ENCODE peak calls at places on chromosomes 4 and X, in seven cellular contexts. One of them, this sample, is unnamed.

GRCh38 chr4:109067509-109068205 is 234.8 kb downstream of the COL25A1 start:
- DNase-seq in NCI-H1048: no peak
- DNase-seq in H9: no peak
- DNase-seq in T-helper 1 cell: no peak
- DNase-seq in neuronal stem cell: no peak
- DNase-seq in heart right ventricle: no peak
- DNase-seq in cerebellar nuclear complex: no peak
- DNase-seq in this sample: no peak

GRCh38 chr4:141840299-141840986 is 204.1 kb downstream of the IL15 start:
- DNase-seq in NCI-H1048: no peak
- DNase-seq in H9: no peak
- DNase-seq in T-helper 1 cell: no peak
- DNase-seq in neuronal stem cell: no peak
- DNase-seq in heart right ventricle: no peak
- DNase-seq in cerebellar nuclear complex: no peak
- DNase-seq in this sample: no peak

GRCh38 chrX:12984629-12985303 is 9.9 kb downstream of the TMSB4X start:
- DNase-seq in NCI-H1048: no peak
- DNase-seq in H9: no peak
- DNase-seq in T-helper 1 cell: peak
- DNase-seq in neuronal stem cell: no peak
- DNase-seq in heart right ventricle: no peak
- DNase-seq in cerebellar nuclear complex: no peak
- DNase-seq in this sample: no peak

GRCh38 chrX:136586386-136586785 is 54.4 kb downstream of the VGLL1 start:
- DNase-seq in NCI-H1048: no peak
- DNase-seq in H9: no peak
- DNase-seq in T-helper 1 cell: peak
- DNase-seq in neuronal stem cell: no peak
- DNase-seq in heart right ventricle: no peak
- DNase-seq in cerebellar nuclear complex: no peak
- DNase-seq in this sample: no peak

GRCh38 chr4:2265113-2266110 is 3.5 kb upstream of the MXD4 start:
- DNase-seq in NCI-H1048: no peak
- DNase-seq in H9: no peak
- DNase-seq in T-helper 1 cell: no peak
- DNase-seq in neuronal stem cell: no peak
- DNase-seq in heart right ventricle: no peak
- DNase-seq in cerebellar nuclear complex: no peak
- DNase-seq in this sample: no peak

GRCh38 chr4:80221161-80221560 is 23.9 kb downstream of the PRDM8 start:
- DNase-seq in NCI-H1048: no peak
- DNase-seq in H9: no peak
- DNase-seq in T-helper 1 cell: no peak
- DNase-seq in neuronal stem cell: no peak
- DNase-seq in heart right ventricle: no peak
- DNase-seq in cerebellar nuclear complex: no peak
- DNase-seq in this sample: no peak

GRCh38 chr4:113411496-113411938 is 350.0 kb downstream of the CAMK2D start:
- DNase-seq in NCI-H1048: no peak
- DNase-seq in H9: no peak
- DNase-seq in T-helper 1 cell: no peak
- DNase-seq in neuronal stem cell: no peak
- DNase-seq in heart right ventricle: peak
- DNase-seq in cerebellar nuclear complex: no peak
- DNase-seq in this sample: no peak

GRCh38 chr4:38308728-38309315 is 348.6 kb downstream of the PTTG2 start:
- DNase-seq in NCI-H1048: no peak
- DNase-seq in H9: no peak
- DNase-seq in T-helper 1 cell: peak
- DNase-seq in neuronal stem cell: no peak
- DNase-seq in heart right ventricle: no peak
- DNase-seq in cerebellar nuclear complex: no peak
- DNase-seq in this sample: no peak

GRCh38 chr4:110867981-110868380 is 245.1 kb upstream of the PITX2 start:
- DNase-seq in NCI-H1048: peak
- DNase-seq in H9: no peak
- DNase-seq in T-helper 1 cell: no peak
- DNase-seq in neuronal stem cell: no peak
- DNase-seq in heart right ventricle: no peak
- DNase-seq in cerebellar nuclear complex: no peak
- DNase-seq in this sample: no peak

GRCh38 chr4:104728380-104729122 is 233.9 kb upstream of the CXXC4 start:
- DNase-seq in NCI-H1048: no peak
- DNase-seq in H9: no peak
- DNase-seq in T-helper 1 cell: no peak
- DNase-seq in neuronal stem cell: no peak
- DNase-seq in heart right ventricle: no peak
- DNase-seq in cerebellar nuclear complex: no peak
- DNase-seq in this sample: no peak

GRCh38 chr4:7753271-7753670 is 186.4 kb downstream of the AFAP1 start:
- DNase-seq in NCI-H1048: no peak
- DNase-seq in H9: no peak
- DNase-seq in T-helper 1 cell: no peak
- DNase-seq in neuronal stem cell: no peak
- DNase-seq in heart right ventricle: no peak
- DNase-seq in cerebellar nuclear complex: no peak
- DNase-seq in this sample: no peak

GRCh38 chrX:37824491-37825224 is 22.7 kb downstream of the DYNLT3 start:
- DNase-seq in NCI-H1048: no peak
- DNase-seq in H9: no peak
- DNase-seq in T-helper 1 cell: no peak
- DNase-seq in neuronal stem cell: no peak
- DNase-seq in heart right ventricle: no peak
- DNase-seq in cerebellar nuclear complex: no peak
- DNase-seq in this sample: no peak

GRCh38 chrX:139091086-139091485 is 379.6 kb upstream of the FGF13 start:
- DNase-seq in NCI-H1048: no peak
- DNase-seq in H9: no peak
- DNase-seq in T-helper 1 cell: no peak
- DNase-seq in neuronal stem cell: no peak
- DNase-seq in heart right ventricle: no peak
- DNase-seq in cerebellar nuclear complex: no peak
- DNase-seq in this sample: no peak

GRCh38 chrX:108178099-108178498 is 86.5 kb downstream of the ATG4A start:
- DNase-seq in NCI-H1048: no peak
- DNase-seq in H9: no peak
- DNase-seq in T-helper 1 cell: no peak
- DNase-seq in neuronal stem cell: no peak
- DNase-seq in heart right ventricle: no peak
- DNase-seq in cerebellar nuclear complex: no peak
- DNase-seq in this sample: no peak

GRCh38 chrX:118022803-118023202 is 93.8 kb downstream of the KLHL13 start:
- DNase-seq in NCI-H1048: no peak
- DNase-seq in H9: no peak
- DNase-seq in T-helper 1 cell: no peak
- DNase-seq in neuronal stem cell: no peak
- DNase-seq in heart right ventricle: no peak
- DNase-seq in cerebellar nuclear complex: no peak
- DNase-seq in this sample: no peak

GRCh38 chrX:45900751-45901150 is 644.5 kb downstream of the ZNF674 start:
- DNase-seq in NCI-H1048: no peak
- DNase-seq in H9: no peak
- DNase-seq in T-helper 1 cell: no peak
- DNase-seq in neuronal stem cell: peak
- DNase-seq in heart right ventricle: no peak
- DNase-seq in cerebellar nuclear complex: no peak
- DNase-seq in this sample: no peak

GRCh38 chrX:30530591-30530990 is 47.0 kb downstream of the TASL start:
- DNase-seq in NCI-H1048: no peak
- DNase-seq in H9: no peak
- DNase-seq in T-helper 1 cell: no peak
- DNase-seq in neuronal stem cell: no peak
- DNase-seq in heart right ventricle: no peak
- DNase-seq in cerebellar nuclear complex: no peak
- DNase-seq in this sample: no peak

GRCh38 chr4:120865985-120866384 is 56.5 kb downstream of the PRDM5 start:
- DNase-seq in NCI-H1048: no peak
- DNase-seq in H9: peak
- DNase-seq in T-helper 1 cell: no peak
- DNase-seq in neuronal stem cell: peak
- DNase-seq in heart right ventricle: no peak
- DNase-seq in cerebellar nuclear complex: no peak
- DNase-seq in this sample: no peak

GRCh38 chr4:53015681-53016080 is 153.6 kb downstream of the RASL11B start:
- DNase-seq in NCI-H1048: peak
- DNase-seq in H9: peak
- DNase-seq in T-helper 1 cell: no peak
- DNase-seq in neuronal stem cell: peak
- DNase-seq in heart right ventricle: peak
- DNase-seq in cerebellar nuclear complex: no peak
- DNase-seq in this sample: peak

GRCh38 chr4:53914313-53915016 is 149.9 kb downstream of the CHIC2 start:
- DNase-seq in NCI-H1048: no peak
- DNase-seq in H9: no peak
- DNase-seq in T-helper 1 cell: no peak
- DNase-seq in neuronal stem cell: no peak
- DNase-seq in heart right ventricle: no peak
- DNase-seq in cerebellar nuclear complex: no peak
- DNase-seq in this sample: no peak

GRCh38 chr4:121462660-121463261 is 81.9 kb upstream of the QRFPR start:
- DNase-seq in NCI-H1048: peak
- DNase-seq in H9: peak
- DNase-seq in T-helper 1 cell: peak
- DNase-seq in neuronal stem cell: peak
- DNase-seq in heart right ventricle: peak
- DNase-seq in cerebellar nuclear complex: no peak
- DNase-seq in this sample: peak

GRCh38 chrX:96183843-96184242 is 500.8 kb upstream of the DIAPH2 start:
- DNase-seq in NCI-H1048: no peak
- DNase-seq in H9: no peak
- DNase-seq in T-helper 1 cell: no peak
- DNase-seq in neuronal stem cell: no peak
- DNase-seq in heart right ventricle: no peak
- DNase-seq in cerebellar nuclear complex: no peak
- DNase-seq in this sample: no peak

GRCh38 chr4:47774078-47774477 is 63.8 kb downstream of the CORIN start:
- DNase-seq in NCI-H1048: no peak
- DNase-seq in H9: peak
- DNase-seq in T-helper 1 cell: no peak
- DNase-seq in neuronal stem cell: no peak
- DNase-seq in heart right ventricle: no peak
- DNase-seq in cerebellar nuclear complex: no peak
- DNase-seq in this sample: no peak

GRCh38 chr4:83125738-83126141 is 11.2 kb upstream of the PLAC8 start:
- DNase-seq in NCI-H1048: no peak
- DNase-seq in H9: no peak
- DNase-seq in T-helper 1 cell: peak
- DNase-seq in neuronal stem cell: no peak
- DNase-seq in heart right ventricle: no peak
- DNase-seq in cerebellar nuclear complex: no peak
- DNase-seq in this sample: no peak

GRCh38 chr4:168859888-168860694 is 150.0 kb downstream of the CBR4 start:
- DNase-seq in NCI-H1048: no peak
- DNase-seq in H9: no peak
- DNase-seq in T-helper 1 cell: peak
- DNase-seq in neuronal stem cell: no peak
- DNase-seq in heart right ventricle: no peak
- DNase-seq in cerebellar nuclear complex: no peak
- DNase-seq in this sample: no peak

GRCh38 chrX:10513974-10514373 is 106.4 kb downstream of the MID1 start:
- DNase-seq in NCI-H1048: no peak
- DNase-seq in H9: no peak
- DNase-seq in T-helper 1 cell: no peak
- DNase-seq in neuronal stem cell: no peak
- DNase-seq in heart right ventricle: no peak
- DNase-seq in cerebellar nuclear complex: no peak
- DNase-seq in this sample: no peak

GRCh38 chrX:9873952-9874351 is 87.7 kb downstream of the SHROOM2 start:
- DNase-seq in NCI-H1048: peak
- DNase-seq in H9: peak
- DNase-seq in T-helper 1 cell: peak
- DNase-seq in neuronal stem cell: no peak
- DNase-seq in heart right ventricle: no peak
- DNase-seq in cerebellar nuclear complex: no peak
- DNase-seq in this sample: no peak

GRCh38 chr4:117093581-117093980 is 8.2 kb upstream of the TRAM1L1 start:
- DNase-seq in NCI-H1048: no peak
- DNase-seq in H9: no peak
- DNase-seq in T-helper 1 cell: no peak
- DNase-seq in neuronal stem cell: no peak
- DNase-seq in heart right ventricle: no peak
- DNase-seq in cerebellar nuclear complex: no peak
- DNase-seq in this sample: no peak

GRCh38 chr4:7584133-7584532 is 149.4 kb upstream of the PSAPL1 start:
- DNase-seq in NCI-H1048: no peak
- DNase-seq in H9: no peak
- DNase-seq in T-helper 1 cell: no peak
- DNase-seq in neuronal stem cell: no peak
- DNase-seq in heart right ventricle: no peak
- DNase-seq in cerebellar nuclear complex: no peak
- DNase-seq in this sample: no peak

GRCh38 chrX:75229774-75230173 is 44.1 kb upstream of the UPRT start:
- DNase-seq in NCI-H1048: no peak
- DNase-seq in H9: no peak
- DNase-seq in T-helper 1 cell: no peak
- DNase-seq in neuronal stem cell: no peak
- DNase-seq in heart right ventricle: no peak
- DNase-seq in cerebellar nuclear complex: no peak
- DNase-seq in this sample: no peak

GRCh38 chr4:170089274-170089742 is 448 bp downstream of the AADAT start:
- DNase-seq in NCI-H1048: peak
- DNase-seq in H9: peak
- DNase-seq in T-helper 1 cell: no peak
- DNase-seq in neuronal stem cell: peak
- DNase-seq in heart right ventricle: peak
- DNase-seq in cerebellar nuclear complex: no peak
- DNase-seq in this sample: no peak

This sample was measured in iPS DF 6.9.